ENCODE peak calls at places on chromosomes 4 and X, in ten cellular contexts. P, X, W, J, Y, G, O, A, I and M are unnamed samples.

GRCh38 chrX:19152762-19153161 is 30.5 kb upstream of the ADGRG2 start:
- DNase-seq in Y (peak), I (no peak), G (no peak), O (no peak), X (peak), A (no peak), J (no peak), P (no peak), W (no peak), M (no peak)

GRCh38 chr4:110618091-110619000 is 4.5 kb downstream of the PITX2 start:
- DNase-seq in P (no peak), W (no peak), A (no peak), J (no peak), Y (no peak), I (no peak), G (no peak), X (peak), O (peak), M (peak)

GRCh38 chrX:2242980-2243379 is 257.8 kb downstream of the DHRSX start:
- DNase-seq in P (no peak), G (no peak), Y (no peak), I (no peak), J (no peak), W (no peak), O (no peak), A (no peak), X (no peak), M (no peak)

GRCh38 chrX:97876697-97877407 is 993.1 kb downstream of the RPA4 start:
- DNase-seq in A (no peak), X (no peak), P (no peak), Y (peak), O (no peak), W (no peak), I (no peak), J (no peak), G (no peak), M (no peak)

GRCh38 chr4:56731857-56732256 is 50.8 kb upstream of the HOPX start:
- DNase-seq in O (peak), J (peak), G (no peak), P (peak), W (no peak), I (peak), A (no peak), Y (no peak), X (no peak), M (peak)

GRCh38 chr4:108466936-108467902 is 153.2 kb upstream of the RPL34 start:
- DNase-seq in G (no peak), P (no peak), X (peak), Y (peak), A (no peak), J (no peak), W (no peak), I (peak), O (no peak), M (no peak)

GRCh38 chrX:3145716-3146115 is 104.4 kb downstream of the ARSF start:
- DNase-seq in I (no peak), J (no peak), P (no peak), A (no peak), X (no peak), G (no peak), Y (no peak), O (no peak), W (no peak), M (peak)

GRCh38 chrX:49273181-49273727 is 3.7 kb downstream of the PPP1R3F start:
- DNase-seq in W (no peak), J (no peak), A (peak), O (no peak), X (no peak), P (no peak), Y (no peak), I (no peak), G (no peak), M (no peak)

GRCh38 chr4:123349401-123350190 is 47.0 kb upstream of the SPRY1 start:
- DNase-seq in Y (peak), J (no peak), I (no peak), O (no peak), P (peak), A (no peak), W (no peak), G (no peak), X (no peak), M (no peak)

GRCh38 chr4:177441061-177441802 is 1.0 kb downstream of the AGA start:
- DNase-seq in P (no peak), W (no peak), J (no peak), Y (peak), G (peak), X (peak), I (no peak), O (peak), A (no peak), M (peak)

GRCh38 chr4:101941816-101942358 is 151.4 kb downstream of the BANK1 start:
- DNase-seq in W (no peak), Y (no peak), P (no peak), A (no peak), I (no peak), O (no peak), X (no peak), G (no peak), J (no peak), M (no peak)

GRCh38 chr4:145178740-145179139 is 1.6 kb downstream of the OTUD4 start:
- DNase-seq in W (no peak), I (no peak), A (no peak), X (peak), J (no peak), P (no peak), Y (no peak), G (no peak), O (no peak), M (peak)

GRCh38 chr4:52421811-52422213 is 237.3 kb downstream of the USP46 start:
- DNase-seq in J (no peak), O (no peak), A (no peak), P (no peak), W (no peak), Y (no peak), I (no peak), G (no peak), X (no peak), M (no peak)

GRCh38 chr4:96649536-96649935 is 809.6 kb downstream of the PDHA2 start:
- DNase-seq in A (no peak), I (no peak), G (no peak), J (no peak), W (no peak), X (peak), O (no peak), Y (peak), P (no peak), M (no peak)

GRCh38 chr4:134906404-134907023 is 704.9 kb upstream of the PABPC4L start:
- DNase-seq in A (no peak), O (no peak), G (no peak), X (peak), Y (peak), W (no peak), I (peak), J (no peak), P (no peak), M (peak)

GRCh38 chrX:116204947-116205346 is 34.4 kb downstream of the AGTR2 start:
- DNase-seq in A (no peak), W (no peak), O (no peak), I (no peak), G (peak), J (no peak), Y (peak), X (peak), P (no peak), M (peak)

GRCh38 chrX:31132803-31133202 is 61.0 kb upstream of the FTHL17 start:
- DNase-seq in G (no peak), P (no peak), X (no peak), W (no peak), J (no peak), O (no peak), A (no peak), I (no peak), Y (no peak), M (no peak)

GRCh38 chr4:119286377-119287002 is 35.4 kb downstream of the FABP2 start:
- DNase-seq in W (no peak), A (no peak), Y (peak), J (no peak), I (no peak), X (peak), O (no peak), P (peak), G (no peak), M (no peak)

GRCh38 chr4:102263024-102263787 is 82.1 kb downstream of the SLC39A8 start:
- DNase-seq in O (no peak), W (no peak), P (no peak), A (no peak), J (no peak), X (peak), I (peak), G (peak), Y (peak), M (peak)

GRCh38 chrX:1491851-1492349 is 39.2 kb upstream of the ASMTL start:
- DNase-seq in G (no peak), P (no peak), X (peak), A (no peak), I (peak), J (no peak), W (peak), Y (no peak), O (no peak), M (peak)

DNA sequence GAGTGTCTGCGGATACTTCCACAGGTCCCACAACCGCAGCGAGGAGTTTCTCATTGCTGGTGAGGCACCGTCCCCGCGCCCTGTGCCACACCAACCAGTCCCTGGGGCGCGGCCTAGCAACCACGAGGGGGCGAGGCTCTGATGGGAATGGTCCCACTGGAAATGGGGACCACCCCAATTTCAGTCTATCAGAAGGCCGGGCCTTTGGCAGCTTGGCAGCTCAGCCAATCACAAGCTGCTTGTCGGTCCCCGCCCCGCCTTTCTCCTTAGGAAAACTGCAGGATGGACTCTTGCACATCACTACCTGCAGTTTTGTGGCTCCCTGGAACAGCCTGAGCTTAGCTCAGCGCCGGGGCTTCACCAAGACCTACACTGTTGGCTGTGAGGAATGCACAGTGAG is 3.0 kb downstream of the TIMP1 start:
- DNase-seq in J (no peak), G (no peak), A (no peak), I (no peak), O (no peak), W (no peak), P (no peak), Y (no peak), X (no peak), M (peak)
- H3K4me3 ChIP-seq in J (no peak), G (no peak), A (no peak), I (no peak), O (no peak), W (peak), P (no peak), Y (peak), X (no peak), M (no peak)

DNA sequence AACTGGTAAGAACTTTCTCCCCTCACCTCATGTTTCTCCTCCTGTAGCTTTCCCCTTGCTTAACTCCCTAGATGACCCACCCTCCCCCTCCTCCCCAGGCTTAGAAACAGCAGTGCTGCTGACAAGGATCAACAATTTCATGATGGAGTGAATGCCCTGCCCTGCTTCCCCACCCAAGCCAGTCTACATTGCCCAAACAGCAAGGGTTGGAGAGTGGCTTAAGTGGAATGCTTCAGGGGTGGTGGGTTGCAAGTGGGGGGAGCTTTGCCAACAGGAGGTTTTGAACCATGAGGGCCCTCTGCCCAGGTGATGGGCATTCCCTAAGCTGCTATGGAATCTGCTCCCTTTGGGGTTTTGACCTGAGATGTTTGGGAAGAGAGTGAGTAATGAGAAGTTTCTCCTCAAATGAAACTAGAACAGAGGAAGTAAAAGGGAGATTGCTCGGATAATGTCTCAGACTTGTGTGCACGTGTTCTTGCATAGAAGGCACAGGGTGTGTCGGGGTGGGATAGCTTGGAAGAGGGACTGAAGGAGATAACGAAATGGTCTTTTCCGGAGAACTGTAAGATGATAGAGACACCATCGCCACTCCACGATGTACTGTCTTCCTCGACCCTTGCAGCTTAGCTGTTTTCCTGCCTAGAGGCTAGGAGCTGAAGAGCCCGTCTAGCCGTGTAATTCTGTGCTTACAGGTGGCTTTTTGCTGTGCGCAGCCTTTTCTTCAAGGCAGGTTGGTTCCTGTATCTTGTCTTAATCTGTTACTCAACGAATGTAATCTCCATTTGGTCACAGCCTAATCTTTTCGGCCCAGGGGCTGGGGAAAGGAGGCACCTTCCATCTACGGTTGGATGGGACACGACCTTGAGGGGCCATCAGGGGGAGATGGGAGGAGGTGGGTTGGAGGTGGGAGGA is 10.1 kb downstream of the GDPD2 start:
- DNase-seq in P (no peak), W (no peak), X (peak), A (no peak), G (no peak), O (no peak), Y (no peak), I (no peak), J (no peak), M (peak)
- H3K4me3 ChIP-seq in P (peak), W (peak), X (peak), A (peak), G (peak), O (peak), Y (peak), I (peak), J (peak), M (peak)

DNA sequence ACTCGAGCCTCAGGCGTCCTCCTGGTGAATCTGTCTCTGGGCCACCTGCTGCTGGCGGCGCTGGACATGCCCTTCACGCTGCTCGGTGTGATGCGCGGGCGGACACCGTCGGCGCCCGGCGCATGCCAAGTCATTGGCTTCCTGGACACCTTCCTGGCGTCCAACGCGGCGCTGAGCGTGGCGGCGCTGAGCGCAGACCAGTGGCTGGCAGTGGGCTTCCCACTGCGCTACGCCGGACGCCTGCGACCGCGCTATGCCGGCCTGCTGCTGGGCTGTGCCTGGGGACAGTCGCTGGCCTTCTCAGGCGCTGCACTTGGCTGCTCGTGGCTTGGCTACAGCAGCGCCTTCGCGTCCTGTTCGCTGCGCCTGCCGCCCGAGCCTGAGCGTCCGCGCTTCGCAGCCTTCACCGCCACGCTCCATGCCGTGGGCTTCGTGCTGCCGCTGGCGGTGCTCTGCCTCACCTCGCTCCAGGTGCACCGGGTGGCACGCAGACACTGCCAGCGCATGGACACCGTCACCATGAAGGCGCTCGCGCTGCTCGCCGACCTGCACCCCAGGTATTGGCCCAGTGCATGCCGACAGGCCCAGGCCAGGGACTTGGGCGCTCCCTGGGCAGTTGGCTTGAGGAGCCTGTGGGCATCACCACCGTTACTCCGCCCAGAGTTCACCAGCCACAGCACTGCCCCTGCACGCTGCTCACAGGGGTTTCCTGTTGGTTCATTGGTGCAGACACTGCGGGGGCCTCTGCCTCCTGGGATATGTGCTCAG is 1.1 kb downstream of the GPR78 start:
- DNase-seq in Y (no peak), J (no peak), O (no peak), X (no peak), G (no peak), P (no peak), I (no peak), A (no peak), W (no peak), M (peak)
- H3K4me3 ChIP-seq in Y (no peak), J (no peak), O (no peak), X (no peak), G (no peak), P (no peak), I (no peak), A (no peak), W (no peak), M (no peak)

DNA sequence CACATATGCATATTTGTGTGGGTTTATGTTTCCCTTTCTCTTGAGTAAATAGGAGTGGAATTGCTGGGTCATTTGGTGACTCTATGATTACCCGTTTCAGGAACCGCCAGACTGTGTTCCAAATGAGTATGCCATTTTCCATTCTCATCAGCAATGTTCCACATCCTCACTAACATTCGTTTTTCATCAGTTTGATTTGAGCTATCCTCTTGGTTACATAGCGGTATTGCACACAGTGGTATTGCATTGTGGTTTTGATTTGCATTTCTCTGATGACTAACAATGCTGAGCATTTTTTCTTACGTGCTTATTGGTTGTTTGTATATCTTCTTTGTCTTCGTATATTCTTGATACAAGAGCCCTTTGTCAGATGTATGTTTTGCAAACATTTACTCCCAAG is 218.0 kb upstream of the AMOT start:
- DNase-seq in O (no peak), Y (peak), I (no peak), W (no peak), P (no peak), G (no peak), A (no peak), J (no peak), X (no peak), M (no peak)
- H3K4me3 ChIP-seq in O (no peak), Y (no peak), I (no peak), W (no peak), P (no peak), G (no peak), A (no peak), J (no peak), X (no peak), M (no peak)

GRCh38 chr4:125666635-125667034 is 351.9 kb downstream of the FAT4 start:
- DNase-seq in O (no peak), X (peak), P (no peak), J (no peak), W (no peak), G (no peak), I (no peak), Y (no peak), A (no peak), M (no peak)
- H3K4me3 ChIP-seq in O (no peak), X (no peak), P (no peak), J (no peak), W (no peak), G (no peak), I (no peak), Y (no peak), A (no peak), M (no peak)

GRCh38 chr4:83114576-83114975 is at the start of gene PLAC8:
- DNase-seq in P (no peak), I (no peak), O (peak), X (peak), G (no peak), A (no peak), W (no peak), Y (peak), J (no peak), M (no peak)
- H3K4me3 ChIP-seq in P (no peak), I (no peak), O (peak), X (peak), G (no peak), A (no peak), W (no peak), Y (no peak), J (no peak), M (no peak)

GRCh38 chr4:173500841-173501591 is 29.0 kb downstream of the HAND2 start:
- DNase-seq in G (no peak), W (no peak), P (no peak), O (no peak), X (no peak), J (peak), Y (no peak), A (no peak), I (no peak), M (peak)
- H3K4me3 ChIP-seq in G (no peak), W (peak), P (peak), O (no peak), X (no peak), J (peak), Y (no peak), A (peak), I (no peak), M (peak)

DNA sequence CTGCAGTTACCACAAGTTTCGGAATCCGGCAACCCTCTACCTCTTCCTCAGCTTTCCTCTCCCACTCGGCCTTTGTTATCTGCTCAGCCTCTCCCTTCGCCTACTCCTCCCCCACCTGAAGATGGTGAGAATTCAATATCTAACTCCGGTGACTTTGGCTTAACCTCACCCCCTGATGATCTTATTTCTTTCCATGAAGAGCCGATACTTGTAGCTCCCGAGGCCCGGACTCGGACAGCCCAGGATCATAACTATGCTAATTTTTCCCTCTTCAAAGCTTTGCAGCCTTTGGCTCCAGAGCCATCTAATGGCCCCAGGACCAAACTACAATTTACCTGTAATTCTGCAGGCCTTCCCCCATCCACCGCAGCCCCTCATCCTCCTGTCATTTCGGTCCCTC is 32.0 kb upstream of the MGST2 start:
- DNase-seq in Y (peak), I (peak), J (no peak), G (peak), X (peak), A (no peak), W (no peak), P (peak), O (peak), M (peak)
- H3K4me3 ChIP-seq in Y (peak), I (peak), J (no peak), G (peak), X (no peak), A (peak), W (peak), P (peak), O (no peak), M (no peak)